ENCODE peak calls at places on chromosome 2, in seven cellular contexts. X is HepG2; H is PC-3; B is NT2/D1; W is mesenchymal stem cell; K is CD8-positive, alpha-beta memory T cell; L is heart right ventricle. C is an unnamed sample. For H3K27me3 and H3K4me1, the result is how much of the 10 kb centered on the place peaks cover.

GRCh38 chr2:200308421-200309295 is 2.2 kb downstream of the SPATS2L start:
- DNase-seq in K (no peak), B (no peak), H (peak), W (peak), X (no peak), L (no peak), C (no peak)

GRCh38 chr2:118012778-118013177 is 1.1 kb downstream of the CCDC93 start:
- DNase-seq in K (no peak), X (no peak), B (no peak), L (no peak), W (no peak), H (peak), C (no peak)

GRCh38 chr2:205293559-205293958 is 388.7 kb upstream of the NRP2 start:
- DNase-seq in B (no peak), W (no peak), H (no peak), X (no peak), L (no peak), K (no peak), C (no peak)

GRCh38 chr2:106085441-106085911 is 108.6 kb downstream of the UXS1 start:
- DNase-seq in B (no peak), W (peak), K (no peak), H (peak), X (peak), L (no peak), C (peak)

GRCh38 chr2:55052087-55053061 is 2.1 kb upstream of the RTN4 start:
- DNase-seq in H (no peak), K (no peak), L (no peak), X (no peak), B (no peak), W (peak), C (no peak)

GRCh38 chr2:191864623-191865521 is 18.0 kb upstream of the CAVIN2 start:
- DNase-seq in B (no peak), K (no peak), L (no peak), X (peak), H (peak), W (peak), C (no peak)

GRCh38 chr2:239984431-239985194 is 40.5 kb downstream of the NDUFA10 start:
- DNase-seq in B (no peak), K (no peak), L (no peak), H (no peak), X (no peak), W (no peak), C (no peak)

GRCh38 chr2:148560501-148560900 is 84.0 kb upstream of the EPC2 start:
- DNase-seq in L (no peak), K (no peak), W (peak), X (no peak), H (no peak), B (no peak), C (no peak)

GRCh38 chr2:216700778-216701177 is 5.4 kb upstream of the IGFBP5 start:
- DNase-seq in B (no peak), K (no peak), X (no peak), L (no peak), W (no peak), H (no peak), C (no peak)

GRCh38 chr2:80489718-80490117 is 185.2 kb upstream of the LRRTM1 start:
- DNase-seq in B (no peak), L (no peak), K (no peak), X (no peak), H (peak), W (peak), C (no peak)

GRCh38 chr2:199973703-199974102 is 18.3 kb downstream of the MAIP1 start:
- DNase-seq in B (peak), K (no peak), H (peak), L (no peak), X (peak), W (peak), C (no peak)

GRCh38 chr2:187003038-187003543 is 154.1 kb upstream of the ZSWIM2 start:
- DNase-seq in X (no peak), H (no peak), K (no peak), B (no peak), L (no peak), W (no peak), C (no peak)

GRCh38 chr2:40421643-40422297 is 30.1 kb downstream of the SLC8A1 start:
- DNase-seq in W (no peak), X (no peak), B (no peak), L (no peak), K (no peak), H (no peak), C (no peak)

GRCh38 chr2:237864940-237865622 is 5.7 kb downstream of the RAMP1 start:
- DNase-seq in W (no peak), B (no peak), H (peak), X (no peak), L (no peak), K (no peak), C (no peak)

GRCh38 chr2:67036446-67036845 is 360.7 kb upstream of the ETAA1 start:
- DNase-seq in B (no peak), L (no peak), H (no peak), W (no peak), K (no peak), X (no peak), C (no peak)

GRCh38 chr2:10489842-10490555 is 41.9 kb upstream of the ODC1 start:
- DNase-seq in K (no peak), B (no peak), H (no peak), L (no peak), X (no peak), W (no peak), C (peak)

GRCh38 chr2:7077660-7078278 is 160.6 kb downstream of the RNF144A start:
- DNase-seq in X (no peak), H (no peak), B (no peak), L (no peak), K (no peak), W (peak), C (no peak)

GRCh38 chr2:27408601-27409320 is 630 bp downstream of the PPM1G start:
- DNase-seq in B (no peak), K (no peak), H (peak), L (no peak), X (no peak), W (peak), C (no peak)

GRCh38 chr2:239181601-239182471 is 219.0 kb downstream of the HDAC4 start:
- DNase-seq in H (no peak), W (no peak), K (no peak), B (no peak), L (no peak), X (peak), C (peak)

GRCh38 chr2:68734688-68735525 is at the start of gene ARHGAP25:
- DNase-seq in B (no peak), X (no peak), W (peak), K (no peak), L (no peak), H (no peak), C (no peak)

GRCh38 chr2:29317077-29317517 is 201.9 kb downstream of the CLIP4 start:
- DNase-seq in W (no peak), B (no peak), K (no peak), X (no peak), L (no peak), H (peak), C (no peak)

GRCh38 chr2:104521247-104521646 is 332.7 kb upstream of the POU3F3 start:
- DNase-seq in X (peak), H (no peak), W (no peak), B (peak), K (no peak), L (no peak), C (no peak)

GRCh38 chr2:202037086-202037485 is 3.4 kb downstream of the FZD7 start:
- DNase-seq in H (no peak), W (peak), K (no peak), B (no peak), X (no peak), L (no peak), C (no peak)

GRCh38 chr2:202036601-202037037 is 3.0 kb downstream of the FZD7 start:
- DNase-seq in L (peak), K (no peak), X (no peak), W (peak), B (no peak), H (no peak), C (no peak)

GRCh38 chr2:202042444-202042843 is 8.8 kb downstream of the FZD7 start:
- DNase-seq in X (no peak), L (no peak), B (no peak), H (peak), W (no peak), K (no peak), C (no peak)

GRCh38 chr2:202038471-202039277 is 5.0 kb downstream of the FZD7 start:
- DNase-seq in X (no peak), W (peak), B (no peak), L (peak), K (no peak), H (peak), C (peak)

GRCh38 chr2:202039278-202040100 is 5.8 kb downstream of the FZD7 start:
- DNase-seq in B (no peak), K (no peak), W (peak), L (no peak), H (no peak), X (no peak), C (no peak)
- H3K4me3 ChIP-seq in B (no peak), K (no peak), W (no peak), L (peak), H (no peak), X (no peak), C (no peak)

GRCh38 chr2:177738461-177739234 is 333.9 kb downstream of the PDE11A start:
- DNase-seq in K (no peak), H (no peak), B (no peak), L (no peak), W (no peak), X (no peak), C (no peak)

GRCh38 chr2:177730792-177731191 is 338.2 kb downstream of the AGPS start:
- DNase-seq in B (no peak), K (no peak), W (no peak), X (no peak), H (no peak), L (no peak), C (no peak)

GRCh38 chr2:177731384-177731783 is 338.8 kb downstream of the AGPS start:
- DNase-seq in K (no peak), X (no peak), H (no peak), W (no peak), L (no peak), B (peak), C (no peak)

GRCh38 chr2:177733322-177733855 is 339.2 kb downstream of the PDE11A start:
- DNase-seq in L (no peak), W (no peak), X (no peak), B (no peak), K (no peak), H (no peak), C (no peak)

GRCh38 chr2:177735318-177735803 is 337.2 kb downstream of the PDE11A start:
- DNase-seq in H (no peak), L (no peak), B (no peak), W (no peak), K (no peak), X (no peak), C (no peak)
- H3K27me3 ChIP-seq in H (half or more), L (under half), B (half or more), W (under half), K (under half), X (under half), C (under half)

GRCh38 chr2:70903171-70903570 is 32.5 kb upstream of the ATP6V1B1 start:
- DNase-seq in B (no peak), X (no peak), L (no peak), K (no peak), H (no peak), W (no peak), C (no peak)
- H3K4me1 ChIP-seq in B (under half), X (under half), L (under half), K (under half), H (under half), W (under half), C (under half)

GRCh38 chr2:235669269-235669831 is 175.5 kb downstream of the AGAP1 start:
- DNase-seq in X (peak), L (peak), W (peak), K (peak), B (peak), H (peak), C (peak)

GRCh38 chr2:235672720-235673119 is 178.9 kb downstream of the AGAP1 start:
- DNase-seq in H (no peak), W (no peak), K (no peak), L (no peak), X (no peak), B (no peak), C (no peak)

GRCh38 chr2:235669983-235670962 is 176.4 kb downstream of the AGAP1 start:
- DNase-seq in L (peak), K (no peak), W (peak), H (peak), X (no peak), B (peak), C (no peak)

GRCh38 chr2:235668782-235669181 is 174.9 kb downstream of the AGAP1 start:
- DNase-seq in B (no peak), L (no peak), K (no peak), X (no peak), H (no peak), W (no peak), C (no peak)

DNA sequence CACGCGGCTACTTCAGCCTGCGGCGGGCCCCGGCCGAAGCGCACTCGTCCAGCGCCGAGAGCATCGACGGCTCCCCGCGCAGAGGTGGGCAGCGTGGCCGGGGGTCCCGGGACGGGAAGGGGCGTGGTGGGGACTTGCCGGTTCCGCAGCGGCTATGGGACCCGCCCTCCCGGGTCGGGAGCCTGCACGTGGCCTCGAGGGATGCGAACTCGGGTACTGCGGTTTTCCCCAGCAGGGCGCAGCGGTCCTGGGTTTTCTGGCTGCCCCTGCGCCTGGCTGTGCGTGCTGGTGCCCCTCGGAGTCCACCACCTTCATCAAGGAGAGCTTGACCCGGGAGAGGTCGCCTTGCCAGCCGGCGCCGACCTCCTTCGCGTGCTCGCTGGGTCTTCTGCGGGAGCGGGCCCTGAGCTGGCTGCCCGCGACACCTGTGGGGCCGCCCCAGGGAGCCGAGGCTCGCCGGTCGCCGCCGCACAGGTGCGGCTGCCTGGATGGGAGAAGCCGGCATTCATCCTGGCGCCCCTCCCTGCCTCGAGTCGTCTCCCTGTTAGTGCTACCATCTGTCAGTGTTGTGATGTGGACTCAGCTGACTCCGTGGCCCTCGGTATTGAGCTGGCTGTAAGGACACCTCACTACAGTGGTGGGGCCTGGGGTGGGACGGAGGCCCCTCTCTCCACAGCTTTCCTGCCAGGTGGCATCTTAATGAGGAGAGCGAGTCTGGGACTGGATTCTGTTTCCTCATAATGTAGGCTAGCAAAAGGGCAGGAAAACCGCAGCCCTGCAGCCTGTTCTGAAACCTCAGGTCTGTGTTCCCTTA is 177.3 kb downstream of the AGAP1 start:
- DNase-seq in X (no peak), L (no peak), H (no peak), K (no peak), W (no peak), B (no peak), C (no peak)
- H3K4me3 ChIP-seq in X (peak), L (peak), H (peak), K (no peak), W (peak), B (peak), C (no peak)

DNA sequence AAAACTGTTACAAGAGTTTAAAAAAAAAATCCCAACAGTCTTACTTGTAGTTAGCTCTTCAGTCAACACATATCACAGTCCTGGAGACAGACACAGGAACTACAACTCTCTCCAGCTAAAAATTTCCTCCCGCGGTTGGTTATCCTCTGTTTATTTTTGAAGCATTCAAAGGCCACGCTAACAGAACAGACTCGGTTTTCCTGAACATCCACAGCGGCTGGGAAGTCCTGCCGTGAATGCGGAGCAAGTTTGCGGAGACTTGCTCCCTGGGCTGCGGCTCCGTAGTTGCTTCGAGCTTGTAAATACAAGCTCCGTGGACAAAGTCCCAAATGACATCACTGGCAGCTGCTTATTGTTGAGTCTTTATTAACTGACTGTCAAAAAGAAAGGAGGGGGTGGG is at the start of gene NCKAP5:
- DNase-seq in H (peak), K (no peak), W (peak), L (peak), X (no peak), B (no peak), C (peak)
- H3K27me3 ChIP-seq in H (under half), K (under half), W (under half), L (under half), X (under half), B (under half), C (under half)

GRCh38 chr2:43127941-43128561 is 98.4 kb downstream of the ZFP36L2 start:
- DNase-seq in B (no peak), H (no peak), K (no peak), X (no peak), W (no peak), L (no peak), C (no peak)
- H3K4me1 ChIP-seq in B (under half), H (under half), K (half or more), X (half or more), W (under half), L (half or more), C (under half)

GRCh38 chr2:227389661-227390060 is 1.9 kb upstream of the SCYGR1 start:
- DNase-seq in B (no peak), W (no peak), X (no peak), K (no peak), L (no peak), H (no peak), C (no peak)

GRCh38 chr2:227390468-227391256 is 2.9 kb upstream of the SCYGR1 start:
- DNase-seq in W (no peak), X (no peak), H (no peak), K (no peak), L (no peak), B (no peak), C (no peak)

GRCh38 chr2:227386630-227387029 is 1.1 kb downstream of the SCYGR1 start:
- DNase-seq in B (no peak), H (peak), L (no peak), X (no peak), W (no peak), K (no peak), C (no peak)

GRCh38 chr2:227388537-227389011 is 825 bp upstream of the SCYGR1 start:
- DNase-seq in B (no peak), X (no peak), K (no peak), L (no peak), H (peak), W (no peak), C (no peak)

DNA sequence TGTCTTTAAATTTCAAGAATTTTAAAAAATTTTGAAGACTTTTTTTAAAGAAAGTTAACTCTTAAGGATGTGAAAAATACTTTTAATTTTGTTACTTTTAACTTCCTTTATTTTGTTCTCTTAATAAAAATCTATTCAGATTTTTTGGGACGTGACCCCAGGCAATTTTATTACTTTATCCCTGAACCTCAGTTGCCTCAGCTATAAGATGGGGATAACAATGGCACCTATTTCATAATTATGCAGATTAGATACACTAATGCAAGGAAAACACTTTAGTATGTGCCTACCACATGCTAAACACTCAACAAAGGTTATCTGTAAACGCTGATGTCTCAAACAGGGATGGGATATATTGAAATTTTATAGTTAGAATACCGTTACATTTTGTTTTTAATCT is 1.5 kb upstream of the SCYGR1 start:
- DNase-seq in H (no peak), X (no peak), L (no peak), B (no peak), W (no peak), K (no peak), C (no peak)
- H3K4me3 ChIP-seq in H (no peak), X (no peak), L (no peak), B (no peak), W (no peak), K (no peak), C (no peak)

GRCh38 chr2:75199428-75200011 is at the start of gene TACR1:
- DNase-seq in X (peak), W (peak), H (peak), B (no peak), K (no peak), L (peak), C (peak)
- H3K27me3 ChIP-seq in X (under half), W (under half), H (half or more), B (half or more), K (under half), L (under half), C (under half)